ENCODE peak calls at places on chromosomes 3 and 15, in four cellular contexts. B, C, S and X are unnamed samples.

GRCh38 chr15:80836991-80837390 is 57.8 kb downstream of the CEMIP start:
- DNase-seq in B (no peak), C (no peak), S (no peak), X (no peak)

GRCh38 chr15:83275412-83275811 is 9.1 kb downstream of the BNC1 start:
- DNase-seq in B (no peak), C (no peak), S (no peak), X (no peak)

GRCh38 chr3:28745904-28746617 is 397.4 kb upstream of the AZI2 start:
- DNase-seq in B (no peak), C (peak), S (no peak), X (no peak)

GRCh38 chr3:65303431-65303830 is 615.6 kb upstream of the ADAMTS9 start:
- DNase-seq in B (no peak), C (no peak), S (no peak), X (no peak)

GRCh38 chr15:68055224-68055705 is 1.1 kb downstream of the PIAS1 start:
- DNase-seq in B (no peak), C (peak), S (no peak), X (peak)

GRCh38 chr15:96849501-96849900 is 519.0 kb downstream of the NR2F2 start:
- DNase-seq in B (no peak), C (no peak), S (no peak), X (no peak)

GRCh38 chr3:20043398-20043797 is 3.2 kb downstream of the KAT2B start:
- DNase-seq in B (no peak), C (no peak), S (no peak), X (no peak)

GRCh38 chr3:124826703-124827102 is 60.5 kb downstream of the ITGB5 start:
- DNase-seq in B (no peak), C (no peak), S (peak), X (peak)

GRCh38 chr15:92020765-92021164 is 167.3 kb downstream of the SLCO3A1 start:
- DNase-seq in B (no peak), C (no peak), S (no peak), X (no peak)

GRCh38 chr15:101489633-101490407 is at the start of gene PCSK6:
- DNase-seq in B (peak), C (peak), S (no peak), X (peak)